ENCODE peak calls at places on chromosomes 4 and X, in seven cellular contexts. H is pancreas; R is CD4-positive, alpha-beta T cell; E is coronary artery; G is upper lobe of right lung; I is cardiac muscle cell; U is HL-60. J is an unnamed sample.

GRCh38 chrX:30876367-30876766 is 12.7 kb downstream of the TAB3 start:
- DNase-seq in H (no peak), R (no peak), E (no peak), G (no peak), I (no peak), U (no peak), J (no peak)

GRCh38 chrX:21946925-21947641 is 6.6 kb downstream of the SMS start:
- DNase-seq in H (no peak), R (no peak), E (no peak), G (no peak), I (peak), U (no peak), J (no peak)

GRCh38 chr4:92101609-92102231 is 202.0 kb upstream of the GRID2 start:
- DNase-seq in H (no peak), R (no peak), E (no peak), G (no peak), I (no peak), U (peak), J (no peak)

GRCh38 chr4:153799708-153800074 is 10.8 kb upstream of the SFRP2 start:
- DNase-seq in H (no peak), R (no peak), E (no peak), G (no peak), I (no peak), U (no peak), J (no peak)

GRCh38 chrX:11533211-11533651 is 132.5 kb downstream of the ARHGAP6 start:
- DNase-seq in H (no peak), R (no peak), E (no peak), G (no peak), I (peak), U (peak), J (no peak)

GRCh38 chrX:97215166-97215565 is 331.5 kb downstream of the RPA4 start:
- DNase-seq in H (no peak), R (no peak), E (no peak), G (no peak), I (no peak), U (no peak), J (no peak)

GRCh38 chr4:71389149-71389840 is 50.5 kb downstream of the SLC4A4 start:
- DNase-seq in H (no peak), R (no peak), E (no peak), G (no peak), I (no peak), U (no peak), J (no peak)

GRCh38 chr4:15971068-15971801 is 8.3 kb upstream of the FGFBP2 start:
- DNase-seq in H (no peak), R (no peak), E (no peak), G (no peak), I (no peak), U (no peak), J (no peak)

GRCh38 chr4:5863461-5864113 is 29.3 kb downstream of the CRMP1 start:
- DNase-seq in H (no peak), R (no peak), E (no peak), G (no peak), I (no peak), U (no peak), J (no peak)

GRCh38 chrX:69297521-69297920 is 132.3 kb upstream of the PJA1 start:
- DNase-seq in H (no peak), R (no peak), E (no peak), G (no peak), I (no peak), U (no peak), J (no peak)

GRCh38 chr4:142773505-142773904 is 72.6 kb downstream of the INPP4B start:
- DNase-seq in H (no peak), R (no peak), E (no peak), G (no peak), I (no peak), U (no peak), J (no peak)

GRCh38 chr4:183287677-183288076 is 32.4 kb downstream of the CLDN22 start:
- DNase-seq in H (no peak), R (no peak), E (no peak), G (no peak), I (no peak), U (no peak), J (no peak)

GRCh38 chrX:72314881-72315280 is 9.2 kb upstream of the CITED1 start:
- DNase-seq in H (no peak), R (no peak), E (no peak), G (no peak), I (no peak), U (no peak), J (no peak)

GRCh38 chrX:116379854-116380253 is 56.6 kb upstream of the SLC6A14 start:
- DNase-seq in H (no peak), R (no peak), E (no peak), G (no peak), I (no peak), U (no peak), J (no peak)

GRCh38 chrX:8048466-8048865 is 121.3 kb upstream of the PNPLA4 start:
- DNase-seq in H (no peak), R (no peak), E (no peak), G (no peak), I (no peak), U (no peak), J (no peak)

GRCh38 chr4:155008389-155008788 is 200.0 kb upstream of the NPY2R start:
- DNase-seq in H (no peak), R (no peak), E (no peak), G (no peak), I (no peak), U (no peak), J (no peak)

GRCh38 chr4:54543088-54543795 is 114.5 kb upstream of the KIT start:
- DNase-seq in H (no peak), R (no peak), E (no peak), G (no peak), I (no peak), U (no peak), J (no peak)

GRCh38 chr4:150828159-150828558 is 186.9 kb downstream of the LRBA start:
- DNase-seq in H (no peak), R (peak), E (no peak), G (no peak), I (no peak), U (no peak), J (no peak)

GRCh38 chr4:151436093-151436518 is 27.1 kb downstream of the FHIP1A start:
- DNase-seq in H (no peak), R (no peak), E (no peak), G (no peak), I (peak), U (no peak), J (no peak)

GRCh38 chrX:107676559-107677378 is 48.5 kb downstream of the PRPS1 start:
- DNase-seq in H (peak), R (peak), E (peak), G (peak), I (peak), U (no peak), J (peak)

GRCh38 chrX:45735571-45735970 is 534.9 kb upstream of the DIPK2B start:
- DNase-seq in H (no peak), R (no peak), E (no peak), G (no peak), I (no peak), U (no peak), J (no peak)

GRCh38 chr4:54213812-54214211 is 15.3 kb upstream of the PDGFRA start:
- DNase-seq in H (no peak), R (no peak), E (no peak), G (no peak), I (no peak), U (no peak), J (no peak)

GRCh38 chr4:88352062-88352461 is 26.6 kb upstream of the HERC6 start:
- DNase-seq in H (no peak), R (no peak), E (no peak), G (no peak), I (no peak), U (peak), J (no peak)

GRCh38 chrX:43949669-43950068 is 23.5 kb downstream of the NDP start:
- DNase-seq in H (peak), R (peak), E (no peak), G (peak), I (peak), U (no peak), J (no peak)

GRCh38 chr4:69781458-69782418 is 21.3 kb upstream of the SULT1B1 start:
- DNase-seq in H (no peak), R (no peak), E (no peak), G (no peak), I (no peak), U (no peak), J (no peak)

GRCh38 chrX:703466-704210 is 73.0 kb downstream of the SHOX start:
- DNase-seq in H (no peak), R (no peak), E (no peak), G (no peak), I (no peak), U (no peak), J (no peak)
- TF ChIP-seq CTCF in H (no peak), R (no peak), E (no peak), G (no peak), I (no peak), U (no peak), J (no peak)

GRCh38 chr4:8194306-8195242 is 4.5 kb upstream of the SH3TC1 start:
- DNase-seq in H (no peak), R (no peak), E (no peak), G (no peak), I (no peak), U (no peak), J (no peak)

GRCh38 chr4:8195431-8195830 is 3.7 kb upstream of the SH3TC1 start:
- DNase-seq in H (no peak), R (no peak), E (no peak), G (no peak), I (no peak), U (no peak), J (no peak)

GRCh38 chr4:8195841-8196460 is 3.1 kb upstream of the SH3TC1 start:
- DNase-seq in H (no peak), R (no peak), E (no peak), G (no peak), I (no peak), U (no peak), J (no peak)

GRCh38 chr4:8191136-8191747 is 7.8 kb upstream of the SH3TC1 start:
- DNase-seq in H (no peak), R (no peak), E (peak), G (peak), I (no peak), U (no peak), J (peak)

GRCh38 chr4:8192748-8193738 is 6.0 kb upstream of the SH3TC1 start:
- DNase-seq in H (no peak), R (no peak), E (no peak), G (no peak), I (no peak), U (peak), J (peak)
- TF ChIP-seq CTCF in H (no peak), R (no peak), E (no peak), G (peak), I (no peak), U (no peak), J (no peak)

GRCh38 chrX:24515447-24515846 is 50.4 kb downstream of the PDK3 start:
- DNase-seq in H (no peak), R (no peak), E (no peak), G (no peak), I (peak), U (no peak), J (no peak)
- TF ChIP-seq CTCF in H (no peak), R (no peak), E (no peak), G (peak), I (peak), U (no peak), J (no peak)

GRCh38 chr4:137541181-137541580 is 8.9 kb upstream of the PCDH18 start:
- DNase-seq in H (no peak), R (no peak), E (no peak), G (no peak), I (no peak), U (no peak), J (no peak)

GRCh38 chr4:137543198-137543597 is 10.9 kb upstream of the PCDH18 start:
- DNase-seq in H (no peak), R (no peak), E (no peak), G (no peak), I (no peak), U (no peak), J (no peak)

GRCh38 chr4:137543650-137544049 is 11.4 kb upstream of the PCDH18 start:
- DNase-seq in H (no peak), R (no peak), E (no peak), G (no peak), I (no peak), U (no peak), J (no peak)

GRCh38 chr4:137541866-137542648 is 9.8 kb upstream of the PCDH18 start:
- DNase-seq in H (no peak), R (no peak), E (no peak), G (no peak), I (no peak), U (no peak), J (no peak)

DNA sequence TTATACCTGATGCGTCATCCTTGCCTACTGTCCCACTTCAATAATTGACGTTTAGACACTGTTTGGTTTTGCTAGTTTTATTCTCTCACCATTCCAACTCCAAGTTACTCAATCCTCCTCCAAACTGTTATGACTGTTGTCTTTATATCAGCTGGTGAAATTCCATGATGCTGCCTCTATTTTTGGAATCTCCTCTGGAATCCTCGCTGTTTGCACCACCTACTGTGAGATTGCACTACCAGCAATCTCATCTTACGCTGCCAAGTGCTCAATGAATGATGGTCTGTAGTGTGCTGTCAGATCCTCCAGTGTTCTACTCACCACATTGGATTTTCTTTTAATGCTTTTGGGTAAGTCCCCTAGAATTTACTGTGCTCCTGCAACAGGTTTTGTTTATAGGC is 13.2 kb upstream of the PCDH18 start:
- DNase-seq in H (no peak), R (no peak), E (no peak), G (no peak), I (peak), U (no peak), J (no peak)
- TF ChIP-seq CTCF in H (no peak), R (no peak), E (no peak), G (no peak), I (no peak), U (no peak), J (no peak)

GRCh38 chrX:151510203-151510602 is 53.3 kb upstream of the PASD1 start:
- DNase-seq in H (no peak), R (no peak), E (no peak), G (no peak), I (peak), U (no peak), J (no peak)

DNA sequence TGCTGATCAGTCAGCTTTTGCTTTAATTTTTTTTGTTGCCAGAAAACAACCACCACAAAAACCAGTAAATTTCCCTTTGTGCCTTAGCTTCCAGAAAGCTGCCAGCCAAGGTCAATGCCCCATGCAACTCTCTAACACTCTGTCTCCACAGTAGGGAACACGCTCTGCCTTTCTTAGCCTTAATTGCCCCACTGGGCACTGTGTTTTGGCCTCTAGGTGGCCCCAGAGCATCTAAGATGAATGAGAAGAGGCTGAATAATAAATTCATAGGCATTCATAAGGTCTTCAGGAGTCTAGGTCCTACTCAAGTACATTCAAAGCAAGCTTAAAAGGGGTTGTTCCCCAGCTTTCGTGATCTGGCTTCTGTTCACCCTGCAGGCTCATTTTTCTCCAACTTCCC is 57.7 kb upstream of the PASD1 start:
- DNase-seq in H (no peak), R (no peak), E (no peak), G (no peak), I (peak), U (peak), J (no peak)
- TF ChIP-seq CTCF in H (no peak), R (no peak), E (no peak), G (peak), I (peak), U (peak), J (no peak)

J was measured in CD14-positive monocyte.